ENCODE peak calls at places on chromosome 21, in ten cellular contexts. S, I, G, A, T, P, R, W, K and Q are unnamed samples.

GRCh38 chr21:22575165-22575584 is 1577.0 kb downstream of the NCAM2 start:
- DNase-seq in S (peak; percentile 71), I (no peak), G (no peak), A (peak; percentile 19), T (peak; percentile 31), P (no peak), R (no peak), W (no peak), K (no peak), Q (peak; percentile 16)

GRCh38 chr21:35924714-35925301 is 135.5 kb downstream of the SETD4 start:
- DNase-seq in S (no peak), I (no peak), G (no peak), A (no peak), T (peak; percentile 48), P (no peak), R (peak; percentile 11), W (no peak), K (peak; percentile 94), Q (no peak)

GRCh38 chr21:42061195-42061865 is 9.8 kb upstream of the UMODL1 start:
- DNase-seq in S (no peak), I (peak; percentile 39), G (no peak), A (no peak), T (no peak), P (no peak), R (no peak), W (no peak), K (no peak), Q (no peak)

GRCh38 chr21:15010645-15011044 is 54.2 kb downstream of the NRIP1 start:
- DNase-seq in S (no peak), I (no peak), G (no peak), A (no peak), T (no peak), P (no peak), R (no peak), W (no peak), K (no peak), Q (no peak)

GRCh38 chr21:43303240-43304178 is 123.4 kb downstream of the SIK1 start:
- DNase-seq in S (no peak), I (no peak), G (no peak), A (no peak), T (no peak), P (no peak), R (no peak), W (no peak), K (no peak), Q (no peak)

GRCh38 chr21:27190601-27191000 is 223.7 kb upstream of the ADAMTS5 start:
- DNase-seq in S (no peak), I (no peak), G (no peak), A (no peak), T (peak; percentile 88), P (no peak), R (no peak), W (no peak), K (peak; percentile 86), Q (no peak)

GRCh38 chr21:45087022-45087823 is 12.8 kb downstream of the ADARB1 start:
- DNase-seq in S (no peak), I (no peak), G (no peak), A (no peak), T (no peak), P (no peak), R (no peak), W (no peak), K (no peak), Q (no peak)

GRCh38 chr21:33229099-33229775 is 501 bp upstream of the IFNAR2 start:
- DNase-seq in S (no peak), I (no peak), G (no peak), A (no peak), T (no peak), P (no peak), R (no peak), W (no peak), K (no peak), Q (no peak)

GRCh38 chr21:23687154-23687553 is 1920.1 kb downstream of the MRPL39 start:
- DNase-seq in S (no peak), I (no peak), G (no peak), A (no peak), T (no peak), P (no peak), R (no peak), W (no peak), K (no peak), Q (no peak)

GRCh38 chr21:41755934-41756773 is 10.7 kb downstream of the RIPK4 start:
- DNase-seq in S (no peak), I (no peak), G (no peak), A (no peak), T (no peak), P (no peak), R (no peak), W (no peak), K (no peak), Q (no peak)

GRCh38 chr21:39176312-39176711 is 6.9 kb downstream of the PSMG1 start:
- DNase-seq in S (no peak), I (no peak), G (no peak), A (no peak), T (no peak), P (no peak), R (no peak), W (no peak), K (no peak), Q (no peak)

GRCh38 chr21:36323032-36323431 is 3.0 kb downstream of the MORC3 start:
- DNase-seq in S (no peak), I (no peak), G (no peak), A (no peak), T (peak; percentile 14), P (no peak), R (peak; percentile 45), W (no peak), K (no peak), Q (no peak)

GRCh38 chr21:43927591-43928229 is 62.7 kb downstream of the AGPAT3 start:
- DNase-seq in S (no peak), I (no peak), G (no peak), A (no peak), T (no peak), P (no peak), R (no peak), W (no peak), K (no peak), Q (no peak)

GRCh38 chr21:38392722-38393121 is 105.6 kb downstream of the ERG start:
- DNase-seq in S (no peak), I (no peak), G (no peak), A (no peak), T (no peak), P (no peak), R (no peak), W (no peak), K (no peak), Q (no peak)

GRCh38 chr21:31670065-31670464 is 10.6 kb downstream of the SOD1 start:
- DNase-seq in S (no peak), I (no peak), G (no peak), A (no peak), T (no peak), P (no peak), R (peak; percentile 34), W (no peak), K (no peak), Q (no peak)

GRCh38 chr21:45492765-45493164 is 49.5 kb downstream of the SLC19A1 start:
- DNase-seq in S (no peak), I (no peak), G (no peak), A (no peak), T (no peak), P (no peak), R (no peak), W (no peak), K (no peak), Q (no peak)

GRCh38 chr21:32330784-32331311 is 32.2 kb downstream of the MRAP start:
- DNase-seq in S (peak; percentile 82), I (no peak), G (no peak), A (no peak), T (no peak), P (no peak), R (no peak), W (no peak), K (no peak), Q (no peak)

GRCh38 chr21:41634211-41634694 is 126.3 kb upstream of the TMPRSS2 start:
- DNase-seq in S (no peak), I (no peak), G (no peak), A (no peak), T (peak; percentile 46), P (no peak), R (no peak), W (no peak), K (no peak), Q (no peak)

GRCh38 chr21:38869946-38870345 is 64.2 kb downstream of the ETS2 start:
- DNase-seq in S (no peak), I (no peak), G (no peak), A (no peak), T (no peak), P (no peak), R (peak; percentile 54), W (no peak), K (no peak), Q (no peak)

GRCh38 chr21:35720065-35720810 is 340.1 kb downstream of the SETD4 start:
- DNase-seq in S (no peak), I (no peak), G (no peak), A (no peak), T (no peak), P (no peak), R (peak; percentile 71), W (no peak), K (no peak), Q (no peak)

GRCh38 chr21:32947736-32948135 is 78.0 kb upstream of the OLIG2 start:
- DNase-seq in S (no peak), I (no peak), G (no peak), A (no peak), T (no peak), P (no peak), R (no peak), W (no peak), K (no peak), Q (no peak)